ENCODE peak calls at places on chromosomes 6 and 20, in nine cellular contexts. One of them, this sample, is unnamed.

GRCh38 chr6:165854863-165855593 is 192.0 kb upstream of the PDE10A start:
- DNase-seq in left lung: no peak
- DNase-seq in stimulated activated CD8-positive, alpha-beta memory T cell treated with anti-CD3 and anti-CD28 coated beads, Interleukin-2, amount 100 ng/mL, for 1 hour: no peak
- DNase-seq in ACHN: no peak
- DNase-seq in nephron progenitor cell: no peak
- DNase-seq in colonic mucosa: no peak
- DNase-seq in EL: no peak
- DNase-seq in upper lobe of right lung: no peak
- DNase-seq in T follicular helper cell: no peak
- DNase-seq in this sample: no peak

GRCh38 chr20:58075565-58075964 is 152.9 kb downstream of the ANKRD60 start:
- DNase-seq in EL: no peak
- DNase-seq in nephron progenitor cell: no peak
- DNase-seq in upper lobe of right lung: no peak
- DNase-seq in left lung: no peak
- DNase-seq in stimulated activated CD8-positive, alpha-beta memory T cell treated with anti-CD3 and anti-CD28 coated beads, Interleukin-2, amount 100 ng/mL, for 1 hour: no peak
- DNase-seq in ACHN: no peak
- DNase-seq in T follicular helper cell: no peak
- DNase-seq in colonic mucosa: peak
- DNase-seq in this sample: no peak

GRCh38 chr6:134111062-134111677 is 58.7 kb upstream of the SLC2A12 start:
- DNase-seq in colonic mucosa: peak
- DNase-seq in nephron progenitor cell: peak
- DNase-seq in EL: peak
- DNase-seq in upper lobe of right lung: no peak
- DNase-seq in stimulated activated CD8-positive, alpha-beta memory T cell treated with anti-CD3 and anti-CD28 coated beads, Interleukin-2, amount 100 ng/mL, for 1 hour: no peak
- DNase-seq in ACHN: peak
- DNase-seq in left lung: no peak
- DNase-seq in T follicular helper cell: no peak
- DNase-seq in this sample: no peak

GRCh38 chr20:53180928-53181362 is 208.8 kb downstream of the TSHZ2 start:
- DNase-seq in upper lobe of right lung: no peak
- DNase-seq in EL: no peak
- DNase-seq in nephron progenitor cell: no peak
- DNase-seq in ACHN: no peak
- DNase-seq in left lung: no peak
- DNase-seq in stimulated activated CD8-positive, alpha-beta memory T cell treated with anti-CD3 and anti-CD28 coated beads, Interleukin-2, amount 100 ng/mL, for 1 hour: no peak
- DNase-seq in T follicular helper cell: no peak
- DNase-seq in colonic mucosa: no peak
- DNase-seq in this sample: no peak

GRCh38 chr20:10313701-10314100 is 95.1 kb downstream of the SNAP25 start:
- DNase-seq in colonic mucosa: no peak
- DNase-seq in T follicular helper cell: no peak
- DNase-seq in nephron progenitor cell: no peak
- DNase-seq in left lung: no peak
- DNase-seq in stimulated activated CD8-positive, alpha-beta memory T cell treated with anti-CD3 and anti-CD28 coated beads, Interleukin-2, amount 100 ng/mL, for 1 hour: no peak
- DNase-seq in upper lobe of right lung: no peak
- DNase-seq in EL: no peak
- DNase-seq in ACHN: no peak
- DNase-seq in this sample: no peak

GRCh38 chr20:3803289-3803688 is 7.2 kb downstream of the CDC25B start:
- DNase-seq in T follicular helper cell: no peak
- DNase-seq in colonic mucosa: no peak
- DNase-seq in upper lobe of right lung: no peak
- DNase-seq in left lung: no peak
- DNase-seq in ACHN: no peak
- DNase-seq in EL: no peak
- DNase-seq in stimulated activated CD8-positive, alpha-beta memory T cell treated with anti-CD3 and anti-CD28 coated beads, Interleukin-2, amount 100 ng/mL, for 1 hour: no peak
- DNase-seq in nephron progenitor cell: no peak
- DNase-seq in this sample: no peak

GRCh38 chr20:41386502-41387427 is 20.1 kb upstream of the EMILIN3 start:
- DNase-seq in nephron progenitor cell: no peak
- DNase-seq in EL: no peak
- DNase-seq in upper lobe of right lung: no peak
- DNase-seq in colonic mucosa: no peak
- DNase-seq in stimulated activated CD8-positive, alpha-beta memory T cell treated with anti-CD3 and anti-CD28 coated beads, Interleukin-2, amount 100 ng/mL, for 1 hour: no peak
- DNase-seq in T follicular helper cell: no peak
- DNase-seq in ACHN: no peak
- DNase-seq in left lung: no peak
- DNase-seq in this sample: no peak

GRCh38 chr6:126048635-126049034 is 62.3 kb downstream of the TRMT11 start:
- DNase-seq in T follicular helper cell: no peak
- DNase-seq in ACHN: no peak
- DNase-seq in nephron progenitor cell: no peak
- DNase-seq in upper lobe of right lung: no peak
- DNase-seq in left lung: no peak
- DNase-seq in EL: no peak
- DNase-seq in colonic mucosa: no peak
- DNase-seq in stimulated activated CD8-positive, alpha-beta memory T cell treated with anti-CD3 and anti-CD28 coated beads, Interleukin-2, amount 100 ng/mL, for 1 hour: no peak
- DNase-seq in this sample: no peak

GRCh38 chr6:157621401-157621800 is 201.6 kb upstream of the SNX9 start:
- DNase-seq in colonic mucosa: no peak
- DNase-seq in upper lobe of right lung: no peak
- DNase-seq in left lung: no peak
- DNase-seq in EL: no peak
- DNase-seq in stimulated activated CD8-positive, alpha-beta memory T cell treated with anti-CD3 and anti-CD28 coated beads, Interleukin-2, amount 100 ng/mL, for 1 hour: no peak
- DNase-seq in ACHN: no peak
- DNase-seq in nephron progenitor cell: no peak
- DNase-seq in T follicular helper cell: no peak
- DNase-seq in this sample: no peak

GRCh38 chr6:112470950-112471349 is 123.8 kb downstream of the RFPL4B start:
- DNase-seq in nephron progenitor cell: no peak
- DNase-seq in EL: no peak
- DNase-seq in colonic mucosa: no peak
- DNase-seq in upper lobe of right lung: no peak
- DNase-seq in ACHN: no peak
- DNase-seq in left lung: no peak
- DNase-seq in stimulated activated CD8-positive, alpha-beta memory T cell treated with anti-CD3 and anti-CD28 coated beads, Interleukin-2, amount 100 ng/mL, for 1 hour: no peak
- DNase-seq in T follicular helper cell: no peak
- DNase-seq in this sample: no peak

GRCh38 chr20:54134445-54135220 is 39.2 kb downstream of the CYP24A1 start:
- DNase-seq in upper lobe of right lung: no peak
- DNase-seq in ACHN: no peak
- DNase-seq in left lung: no peak
- DNase-seq in EL: peak
- DNase-seq in T follicular helper cell: no peak
- DNase-seq in colonic mucosa: no peak
- DNase-seq in stimulated activated CD8-positive, alpha-beta memory T cell treated with anti-CD3 and anti-CD28 coated beads, Interleukin-2, amount 100 ng/mL, for 1 hour: no peak
- DNase-seq in nephron progenitor cell: no peak
- DNase-seq in this sample: no peak

GRCh38 chr6:4281341-4282293 is 146.2 kb upstream of the ECI2 start:
- DNase-seq in T follicular helper cell: no peak
- DNase-seq in ACHN: peak
- DNase-seq in colonic mucosa: peak
- DNase-seq in EL: no peak
- DNase-seq in stimulated activated CD8-positive, alpha-beta memory T cell treated with anti-CD3 and anti-CD28 coated beads, Interleukin-2, amount 100 ng/mL, for 1 hour: no peak
- DNase-seq in nephron progenitor cell: peak
- DNase-seq in upper lobe of right lung: peak
- DNase-seq in left lung: peak
- DNase-seq in this sample: peak

GRCh38 chr6:27507041-27507956 is 34.4 kb upstream of the ZNF184 start:
- DNase-seq in colonic mucosa: no peak
- DNase-seq in left lung: no peak
- DNase-seq in ACHN: no peak
- DNase-seq in T follicular helper cell: no peak
- DNase-seq in stimulated activated CD8-positive, alpha-beta memory T cell treated with anti-CD3 and anti-CD28 coated beads, Interleukin-2, amount 100 ng/mL, for 1 hour: no peak
- DNase-seq in EL: no peak
- DNase-seq in upper lobe of right lung: no peak
- DNase-seq in nephron progenitor cell: no peak
- DNase-seq in this sample: no peak

GRCh38 chr6:141426400-141426980 is 706.2 kb upstream of the GJE1 start:
- DNase-seq in T follicular helper cell: no peak
- DNase-seq in left lung: no peak
- DNase-seq in EL: peak
- DNase-seq in ACHN: no peak
- DNase-seq in upper lobe of right lung: no peak
- DNase-seq in colonic mucosa: no peak
- DNase-seq in nephron progenitor cell: no peak
- DNase-seq in stimulated activated CD8-positive, alpha-beta memory T cell treated with anti-CD3 and anti-CD28 coated beads, Interleukin-2, amount 100 ng/mL, for 1 hour: no peak
- DNase-seq in this sample: no peak

GRCh38 chr20:3803854-3804253 is 7.7 kb downstream of the CDC25B start:
- DNase-seq in EL: no peak
- DNase-seq in stimulated activated CD8-positive, alpha-beta memory T cell treated with anti-CD3 and anti-CD28 coated beads, Interleukin-2, amount 100 ng/mL, for 1 hour: no peak
- DNase-seq in colonic mucosa: no peak
- DNase-seq in upper lobe of right lung: no peak
- DNase-seq in left lung: no peak
- DNase-seq in T follicular helper cell: no peak
- DNase-seq in ACHN: no peak
- DNase-seq in nephron progenitor cell: no peak
- DNase-seq in this sample: no peak

GRCh38 chr6:45076217-45076616 is 251.9 kb upstream of the RUNX2 start:
- DNase-seq in left lung: no peak
- DNase-seq in stimulated activated CD8-positive, alpha-beta memory T cell treated with anti-CD3 and anti-CD28 coated beads, Interleukin-2, amount 100 ng/mL, for 1 hour: no peak
- DNase-seq in colonic mucosa: no peak
- DNase-seq in nephron progenitor cell: no peak
- DNase-seq in ACHN: no peak
- DNase-seq in T follicular helper cell: no peak
- DNase-seq in EL: peak
- DNase-seq in upper lobe of right lung: no peak
- DNase-seq in this sample: no peak

GRCh38 chr20:39195495-39196129 is 233.5 kb downstream of the DHX35 start:
- DNase-seq in nephron progenitor cell: peak
- DNase-seq in upper lobe of right lung: no peak
- DNase-seq in stimulated activated CD8-positive, alpha-beta memory T cell treated with anti-CD3 and anti-CD28 coated beads, Interleukin-2, amount 100 ng/mL, for 1 hour: no peak
- DNase-seq in ACHN: no peak
- DNase-seq in EL: no peak
- DNase-seq in colonic mucosa: no peak
- DNase-seq in left lung: no peak
- DNase-seq in T follicular helper cell: no peak
- DNase-seq in this sample: no peak

GRCh38 chr6:76124010-76124409 is 51.5 kb upstream of the IMPG1 start:
- DNase-seq in stimulated activated CD8-positive, alpha-beta memory T cell treated with anti-CD3 and anti-CD28 coated beads, Interleukin-2, amount 100 ng/mL, for 1 hour: no peak
- DNase-seq in ACHN: no peak
- DNase-seq in EL: no peak
- DNase-seq in colonic mucosa: no peak
- DNase-seq in T follicular helper cell: no peak
- DNase-seq in upper lobe of right lung: no peak
- DNase-seq in nephron progenitor cell: no peak
- DNase-seq in left lung: no peak
- DNase-seq in this sample: no peak

GRCh38 chr6:36581716-36582115 is 12.4 kb upstream of the SRSF3 start:
- DNase-seq in nephron progenitor cell: no peak
- DNase-seq in left lung: no peak
- DNase-seq in colonic mucosa: no peak
- DNase-seq in stimulated activated CD8-positive, alpha-beta memory T cell treated with anti-CD3 and anti-CD28 coated beads, Interleukin-2, amount 100 ng/mL, for 1 hour: no peak
- DNase-seq in upper lobe of right lung: no peak
- DNase-seq in ACHN: no peak
- DNase-seq in T follicular helper cell: no peak
- DNase-seq in EL: no peak
- DNase-seq in this sample: no peak

GRCh38 chr6:26536571-26537159 is 1.5 kb upstream of the HMGN4 start:
- DNase-seq in EL: peak
- DNase-seq in colonic mucosa: peak
- DNase-seq in nephron progenitor cell: no peak
- DNase-seq in stimulated activated CD8-positive, alpha-beta memory T cell treated with anti-CD3 and anti-CD28 coated beads, Interleukin-2, amount 100 ng/mL, for 1 hour: no peak
- DNase-seq in ACHN: peak
- DNase-seq in upper lobe of right lung: no peak
- DNase-seq in left lung: no peak
- DNase-seq in T follicular helper cell: no peak
- DNase-seq in this sample: no peak

GRCh38 chr6:170011233-170012142 is 260.1 kb downstream of the ERMARD start:
- DNase-seq in stimulated activated CD8-positive, alpha-beta memory T cell treated with anti-CD3 and anti-CD28 coated beads, Interleukin-2, amount 100 ng/mL, for 1 hour: no peak
- DNase-seq in T follicular helper cell: no peak
- DNase-seq in left lung: peak
- DNase-seq in ACHN: no peak
- DNase-seq in nephron progenitor cell: no peak
- DNase-seq in colonic mucosa: peak
- DNase-seq in EL: no peak
- DNase-seq in upper lobe of right lung: peak
- DNase-seq in this sample: peak

GRCh38 chr6:132399376-132400074 is 1.8 kb downstream of the MOXD1 start:
- DNase-seq in colonic mucosa: no peak
- DNase-seq in nephron progenitor cell: no peak
- DNase-seq in ACHN: peak
- DNase-seq in stimulated activated CD8-positive, alpha-beta memory T cell treated with anti-CD3 and anti-CD28 coated beads, Interleukin-2, amount 100 ng/mL, for 1 hour: no peak
- DNase-seq in upper lobe of right lung: no peak
- DNase-seq in T follicular helper cell: no peak
- DNase-seq in EL: peak
- DNase-seq in left lung: no peak
- DNase-seq in this sample: no peak

GRCh38 chr6:84798257-84798656 is 33.9 kb upstream of the TBX18 start:
- DNase-seq in ACHN: no peak
- DNase-seq in T follicular helper cell: no peak
- DNase-seq in nephron progenitor cell: no peak
- DNase-seq in stimulated activated CD8-positive, alpha-beta memory T cell treated with anti-CD3 and anti-CD28 coated beads, Interleukin-2, amount 100 ng/mL, for 1 hour: no peak
- DNase-seq in EL: peak
- DNase-seq in upper lobe of right lung: no peak
- DNase-seq in colonic mucosa: no peak
- DNase-seq in left lung: no peak
- DNase-seq in this sample: no peak

GRCh38 chr6:83258517-83258916 is 65.4 kb downstream of the RWDD2A start:
- DNase-seq in nephron progenitor cell: no peak
- DNase-seq in ACHN: no peak
- DNase-seq in left lung: no peak
- DNase-seq in EL: no peak
- DNase-seq in stimulated activated CD8-positive, alpha-beta memory T cell treated with anti-CD3 and anti-CD28 coated beads, Interleukin-2, amount 100 ng/mL, for 1 hour: no peak
- DNase-seq in T follicular helper cell: no peak
- DNase-seq in upper lobe of right lung: no peak
- DNase-seq in colonic mucosa: no peak
- DNase-seq in this sample: no peak

GRCh38 chr20:3797592-3798404 is 1.7 kb downstream of the CDC25B start:
- DNase-seq in upper lobe of right lung: no peak
- DNase-seq in colonic mucosa: no peak
- DNase-seq in nephron progenitor cell: no peak
- DNase-seq in EL: peak
- DNase-seq in stimulated activated CD8-positive, alpha-beta memory T cell treated with anti-CD3 and anti-CD28 coated beads, Interleukin-2, amount 100 ng/mL, for 1 hour: no peak
- DNase-seq in T follicular helper cell: no peak
- DNase-seq in left lung: no peak
- DNase-seq in ACHN: no peak
- DNase-seq in this sample: peak

GRCh38 chr20:51346686-51347485 is 195.6 kb downstream of the NFATC2 start:
- DNase-seq in colonic mucosa: no peak
- DNase-seq in stimulated activated CD8-positive, alpha-beta memory T cell treated with anti-CD3 and anti-CD28 coated beads, Interleukin-2, amount 100 ng/mL, for 1 hour: no peak
- DNase-seq in upper lobe of right lung: no peak
- DNase-seq in EL: peak
- DNase-seq in T follicular helper cell: no peak
- DNase-seq in left lung: no peak
- DNase-seq in ACHN: peak
- DNase-seq in nephron progenitor cell: no peak
- DNase-seq in this sample: peak

GRCh38 chr6:155493694-155494143 is 38.1 kb upstream of the NOX3 start:
- DNase-seq in upper lobe of right lung: no peak
- DNase-seq in EL: peak
- DNase-seq in T follicular helper cell: no peak
- DNase-seq in ACHN: peak
- DNase-seq in left lung: no peak
- DNase-seq in colonic mucosa: peak
- DNase-seq in nephron progenitor cell: no peak
- DNase-seq in stimulated activated CD8-positive, alpha-beta memory T cell treated with anti-CD3 and anti-CD28 coated beads, Interleukin-2, amount 100 ng/mL, for 1 hour: no peak
- DNase-seq in this sample: no peak